ENCODE peak calls at places on chromosomes 3 and 15, in seven cellular contexts. V, B, T, Q, N, G and D are unnamed samples.

GRCh38 chr3:47964740-47965139 is 51.5 kb downstream of the MAP4 start:
- DNase-seq in Q (no peak), T (no peak), V (no peak), B (no peak), G (no peak), N (no peak), D (no peak)

GRCh38 chr3:187101184-187102072 is 37.9 kb downstream of the RPL39L start:
- DNase-seq in V (peak), G (peak), T (no peak), B (peak), N (peak), Q (peak), D (peak)

GRCh38 chr3:97958396-97958795 is 13.8 kb downstream of the RIOX2 start:
- DNase-seq in N (no peak), V (no peak), T (no peak), B (no peak), Q (no peak), G (no peak), D (no peak)

GRCh38 chr3:151879684-151880282 is 6.3 kb downstream of the SUCNR1 start:
- DNase-seq in Q (no peak), T (no peak), B (no peak), N (no peak), V (no peak), G (no peak), D (no peak)

GRCh38 chr3:98770261-98771039 is 7.3 kb downstream of the ST3GAL6 start:
- DNase-seq in T (no peak), G (no peak), B (peak), V (no peak), Q (peak), N (no peak), D (no peak)

GRCh38 chr15:50353251-50353998 is 1.6 kb downstream of the GABPB1 start:
- DNase-seq in N (no peak), B (no peak), T (no peak), V (peak), Q (no peak), G (peak), D (peak)

GRCh38 chr3:11610044-11610671 is 33.6 kb downstream of the VGLL4 start:
- DNase-seq in N (no peak), Q (peak), G (no peak), V (peak), T (no peak), B (no peak), D (peak)

GRCh38 chr15:59741274-59741906 is 52.3 kb upstream of the BNIP2 start:
- DNase-seq in V (peak), Q (no peak), B (no peak), G (no peak), T (no peak), N (no peak), D (no peak)

GRCh38 chr3:42823351-42823750 is 14.1 kb downstream of the ACKR2 start:
- DNase-seq in V (no peak), Q (no peak), B (no peak), G (no peak), N (no peak), T (no peak), D (no peak)

GRCh38 chr15:67135494-67135893 is 70.1 kb downstream of the SMAD3 start:
- DNase-seq in Q (no peak), V (peak), G (no peak), N (peak), B (no peak), T (no peak), D (no peak)

GRCh38 chr15:74535388-74536084 is 5.5 kb upstream of the ARID3B start:
- DNase-seq in Q (no peak), V (no peak), N (no peak), G (no peak), B (no peak), T (no peak), D (no peak)

GRCh38 chr15:63998489-63998888 is 47.8 kb downstream of the DAPK2 start:
- DNase-seq in V (no peak), T (no peak), N (no peak), G (no peak), B (no peak), Q (no peak), D (no peak)

GRCh38 chr15:31338879-31339557 is 12.4 kb downstream of the KLF13 start:
- DNase-seq in N (peak), Q (peak), G (no peak), B (peak), T (no peak), V (peak), D (no peak)

GRCh38 chr3:142563491-142563997 is 15.0 kb downstream of the ATR start:
- DNase-seq in B (no peak), T (no peak), Q (no peak), G (no peak), V (no peak), N (no peak), D (no peak)

GRCh38 chr15:95162069-95162468 is 930.7 kb downstream of the MCTP2 start:
- DNase-seq in N (no peak), Q (no peak), B (no peak), V (peak), T (no peak), G (no peak), D (no peak)

GRCh38 chr15:77739591-77740378 is 107.1 kb upstream of the LINGO1 start:
- DNase-seq in V (no peak), G (no peak), B (no peak), T (no peak), N (no peak), Q (no peak), D (no peak)

GRCh38 chr3:48440590-48440958 is 517 bp downstream of the TMA7 start:
- DNase-seq in N (no peak), B (no peak), V (no peak), Q (no peak), T (no peak), G (no peak), D (no peak)

GRCh38 chr15:90154861-90155626 is 46.1 kb upstream of the SEMA4B start:
- DNase-seq in G (no peak), Q (no peak), T (no peak), B (no peak), N (no peak), V (peak), D (peak)

GRCh38 chr3:36227982-36228381 is 152.3 kb upstream of the STAC start:
- DNase-seq in Q (no peak), T (no peak), N (no peak), B (no peak), V (no peak), G (no peak), D (peak)

GRCh38 chr3:98531622-98532274 is at the start of gene GPR15:
- DNase-seq in B (no peak), N (no peak), T (peak), Q (no peak), G (no peak), V (no peak), D (no peak)

GRCh38 chr3:120488296-120488695 is 37.5 kb upstream of the FSTL1 start:
- DNase-seq in T (no peak), G (no peak), N (no peak), V (no peak), B (no peak), Q (no peak), D (no peak)

GRCh38 chr3:186915808-186916796 is 14.2 kb upstream of the ST6GAL1 start:
- DNase-seq in T (no peak), Q (no peak), B (no peak), N (no peak), G (no peak), V (no peak), D (no peak)

GRCh38 chr3:38039101-38039898 is at the start of gene DLEC1:
- DNase-seq in T (peak), B (peak), V (peak), N (peak), Q (peak), G (peak), D (no peak)

GRCh38 chr3:17544632-17545031 is 197.8 kb downstream of the TBC1D5 start:
- DNase-seq in B (no peak), V (peak), N (no peak), T (no peak), Q (no peak), G (no peak), D (no peak)

GRCh38 chr15:25803541-25803940 is 59.6 kb downstream of the ATP10A start:
- DNase-seq in Q (no peak), G (no peak), N (no peak), T (no peak), B (no peak), V (no peak), D (no peak)

GRCh38 chr15:32659340-32659831 is 17.9 kb downstream of the SCG5 start:
- DNase-seq in N (no peak), V (peak), B (no peak), Q (no peak), G (no peak), T (no peak), D (peak)

GRCh38 chr3:100634493-100635272 is 25.3 kb downstream of the ADGRG7 start:
- DNase-seq in T (peak), V (no peak), G (no peak), Q (no peak), B (no peak), N (no peak), D (no peak)

GRCh38 chr3:112357888-112358287 is 24.9 kb downstream of the CD200 start:
- DNase-seq in G (peak), N (no peak), T (no peak), Q (no peak), V (no peak), B (peak), D (no peak)

GRCh38 chr3:112360574-112360973 is 27.6 kb downstream of the CD200 start:
- DNase-seq in B (no peak), T (no peak), V (peak), G (no peak), N (no peak), Q (no peak), D (no peak)

GRCh38 chr3:112354642-112355333 is 21.8 kb downstream of the CD200 start:
- DNase-seq in G (no peak), Q (no peak), T (no peak), N (no peak), B (no peak), V (no peak), D (no peak)

GRCh38 chr3:112362221-112362620 is 29.3 kb downstream of the CD200 start:
- DNase-seq in G (no peak), V (no peak), B (no peak), Q (no peak), N (no peak), T (no peak), D (no peak)

DNA sequence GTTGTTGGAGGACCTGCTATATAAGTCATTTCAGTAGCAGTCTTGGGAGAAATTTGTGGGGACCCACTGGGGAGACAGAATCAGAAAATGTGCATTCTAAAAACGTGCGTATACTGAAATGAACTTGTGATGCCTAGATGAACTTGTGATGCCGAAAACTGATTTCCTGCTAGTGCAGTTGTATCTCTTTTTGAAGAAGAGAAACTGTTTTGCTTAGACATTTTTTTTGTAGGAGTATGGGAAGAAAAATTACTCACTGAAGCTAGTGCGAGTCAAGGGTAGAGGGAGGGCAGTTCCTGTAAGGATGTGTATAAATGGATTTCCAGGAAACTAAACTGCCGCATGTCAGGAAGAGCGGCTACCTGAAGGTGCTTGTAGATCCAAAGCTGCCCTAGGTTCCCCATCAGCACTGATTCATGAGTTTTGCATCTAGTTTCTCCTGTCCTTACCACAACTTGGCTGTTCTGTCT is 25.4 kb downstream of the CD200 start:
- DNase-seq in N (no peak), B (no peak), V (no peak), T (no peak), Q (no peak), G (no peak), D (no peak)
- H3K4me3 ChIP-seq in N (no peak), B (peak), V (no peak), T (peak), Q (peak), G (no peak), D (no peak)

GRCh38 chr3:158768361-158768787 is 33.5 kb upstream of the MFSD1 start:
- DNase-seq in Q (peak), T (no peak), V (peak), B (peak), G (no peak), N (peak), D (peak)

GRCh38 chr3:158769519-158770253 is 32.2 kb upstream of the MFSD1 start:
- DNase-seq in G (no peak), N (no peak), B (no peak), V (no peak), Q (no peak), T (no peak), D (no peak)

GRCh38 chr3:158770254-158771017 is 31.4 kb upstream of the MFSD1 start:
- DNase-seq in Q (no peak), T (no peak), V (peak), N (no peak), B (no peak), G (no peak), D (peak)

GRCh38 chr3:158771018-158771350 is 30.9 kb upstream of the MFSD1 start:
- DNase-seq in T (no peak), G (no peak), V (no peak), Q (no peak), B (no peak), N (no peak), D (no peak)

GRCh38 chr3:158768881-158769518 is 32.9 kb upstream of the MFSD1 start:
- DNase-seq in V (peak), Q (no peak), B (peak), T (no peak), N (peak), G (no peak), D (peak)
- H3K4me3 ChIP-seq in V (no peak), Q (no peak), B (no peak), T (no peak), N (no peak), G (no peak), D (peak)

DNA sequence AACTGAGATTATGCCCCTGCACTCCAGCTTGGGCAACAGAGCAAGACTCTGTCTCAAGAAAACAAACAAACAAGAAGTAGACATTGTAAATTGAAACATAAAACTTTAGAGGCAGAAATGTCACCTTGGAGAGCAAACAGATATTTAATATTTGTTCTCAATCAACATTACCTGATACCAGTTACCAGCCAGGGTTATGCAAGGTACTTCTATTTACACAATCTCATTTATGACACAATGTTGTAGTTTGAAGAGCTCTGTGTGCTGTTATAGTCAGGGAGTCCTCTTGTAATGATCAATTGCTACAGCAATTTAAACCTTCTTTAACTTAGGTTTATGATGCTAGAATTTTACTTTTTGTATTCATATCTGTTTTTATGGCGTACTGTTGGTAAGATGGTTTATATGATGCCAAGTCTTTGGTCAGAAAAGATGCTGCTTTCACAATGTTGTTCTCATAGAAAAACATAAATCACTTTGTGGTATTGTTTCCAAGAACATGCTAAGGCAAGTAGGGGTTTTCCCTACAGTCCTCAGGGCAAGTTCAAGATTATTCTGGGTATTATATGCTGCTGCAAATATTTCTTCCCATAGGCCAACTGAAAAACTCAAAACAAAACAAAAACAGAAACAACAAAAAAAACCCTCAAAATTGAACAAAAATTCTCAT is 173.5 kb downstream of the TNIK start:
- DNase-seq in T (peak), N (no peak), B (no peak), V (peak), Q (no peak), G (no peak), D (no peak)
- H3K4me3 ChIP-seq in T (no peak), N (no peak), B (no peak), V (no peak), Q (no peak), G (no peak), D (no peak)

GRCh38 chr15:55601374-55601773 is 13.2 kb upstream of the PYGO1 start:
- DNase-seq in V (no peak), T (no peak), G (no peak), Q (no peak), B (no peak), N (no peak), D (no peak)

DNA sequence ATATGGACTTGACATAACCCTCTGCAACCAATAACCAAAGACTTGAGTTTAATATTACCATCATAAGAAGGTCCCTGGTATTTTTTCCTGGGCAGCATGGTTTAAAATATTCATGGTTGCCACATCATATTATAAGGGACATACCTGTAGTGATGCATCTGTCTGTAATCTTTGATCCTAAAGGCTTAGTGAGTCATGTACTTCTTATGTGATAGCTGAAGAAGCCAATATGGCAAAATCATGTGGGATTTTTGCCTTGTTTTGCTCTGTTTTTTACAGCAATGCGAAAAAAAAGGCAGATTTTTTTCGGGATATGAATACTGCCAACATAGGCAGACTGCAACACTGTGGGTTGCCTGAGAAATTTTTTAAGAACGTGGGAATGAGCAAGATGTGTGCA is 11.2 kb upstream of the PYGO1 start:
- DNase-seq in Q (no peak), B (no peak), N (no peak), T (no peak), G (no peak), V (no peak), D (no peak)
- H3K4me3 ChIP-seq in Q (no peak), B (no peak), N (no peak), T (no peak), G (no peak), V (no peak), D (no peak)

GRCh38 chr3:132064114-132064513 is 29.3 kb upstream of the CPNE4 start:
- DNase-seq in N (no peak), G (no peak), Q (no peak), T (no peak), V (no peak), B (no peak), D (no peak)

GRCh38 chr3:132062535-132062934 is 27.7 kb upstream of the CPNE4 start:
- DNase-seq in T (no peak), N (no peak), V (no peak), Q (no peak), B (no peak), G (no peak), D (no peak)
- H3K4me3 ChIP-seq in T (no peak), N (no peak), V (no peak), Q (no peak), B (no peak), G (no peak), D (no peak)

DNA sequence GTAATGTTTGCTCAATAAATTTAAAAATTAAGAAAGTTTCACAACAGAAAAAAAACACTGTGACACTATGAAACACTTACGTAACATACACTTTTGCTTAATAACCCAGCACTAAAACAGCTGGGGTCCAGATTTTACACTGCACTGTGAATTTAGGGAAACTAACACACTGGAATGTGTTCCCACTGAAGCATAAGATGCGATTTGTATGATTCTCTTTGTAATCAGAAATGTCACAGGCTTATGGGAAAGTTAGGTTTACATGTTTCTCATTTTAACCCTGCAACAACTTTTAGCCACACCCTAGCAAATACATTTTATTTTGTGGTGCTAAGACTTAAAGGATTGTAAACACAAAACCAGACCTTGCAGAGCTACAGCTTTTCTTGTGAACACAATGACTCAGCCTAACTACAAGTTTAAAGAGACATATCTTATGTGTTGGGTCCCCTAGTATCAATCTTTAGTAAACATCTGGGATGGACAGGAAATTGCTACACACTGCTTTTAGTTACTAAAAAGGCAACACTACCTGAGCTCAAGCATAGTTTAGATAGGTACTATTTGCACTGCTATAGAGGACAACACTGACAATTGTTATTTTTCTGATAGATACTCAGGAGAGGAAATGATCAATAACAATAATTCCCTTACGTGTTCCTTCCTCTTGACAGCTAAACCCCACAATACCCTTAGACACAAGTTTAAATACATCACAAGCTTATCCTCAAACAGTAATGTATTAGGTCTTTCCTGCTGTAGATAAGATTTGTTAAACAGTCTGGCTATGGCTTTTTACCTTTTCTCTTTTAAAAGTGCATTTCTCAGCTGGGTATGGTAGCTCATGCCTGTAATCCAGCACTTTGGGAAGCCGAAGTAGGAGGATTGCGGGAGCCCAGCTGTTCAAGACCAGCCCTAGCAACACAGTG is 3.8 kb downstream of the PLD1 start:
- DNase-seq in B (no peak), N (no peak), T (no peak), Q (no peak), V (peak), G (no peak), D (peak)
- H3K4me3 ChIP-seq in B (no peak), N (no peak), T (no peak), Q (no peak), V (no peak), G (no peak), D (no peak)

DNA sequence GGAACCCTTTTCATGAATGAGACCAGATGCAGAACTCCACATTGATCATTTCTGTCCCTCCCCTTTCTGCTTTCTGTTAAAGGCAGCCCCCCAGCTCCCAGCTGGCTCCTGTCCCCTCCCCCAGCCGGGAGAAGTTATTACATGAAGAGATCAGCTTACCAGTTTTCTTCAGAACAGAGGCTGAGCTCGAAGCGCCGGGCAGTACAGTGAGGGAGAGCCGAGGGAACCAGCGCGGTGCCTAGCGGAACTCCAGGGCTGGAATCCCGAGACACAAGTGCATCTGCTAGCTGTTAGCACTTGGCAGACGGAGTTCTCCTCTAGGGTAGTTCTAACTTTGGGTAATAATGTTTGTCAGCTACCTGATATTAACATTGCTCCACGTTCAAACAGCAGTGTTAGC is 263.3 kb upstream of the NR2E3 start:
- DNase-seq in N (peak), B (peak), Q (peak), V (peak), G (no peak), T (no peak), D (no peak)
- H3K4me3 ChIP-seq in N (no peak), B (no peak), Q (no peak), V (no peak), G (no peak), T (no peak), D (no peak)